ENCODE peak calls at places on chromosomes 11 and 22, in eight cellular contexts. Z is heart right ventricle, I is endothelial cell, L is OCI-LY7, S is IMR-90, C is NB4, U is epithelial cell of esophagus, P is dorsolateral prefrontal cortex. Q is an unnamed sample.

GRCh38 chr11:66976048-66976467 is 954 bp downstream of the C11orf86 start:
- DNase-seq in Z (no peak), C (peak; percentile 48), I (peak; percentile 76), S (no peak), U (no peak), L (peak; percentile 29), P (no peak), Q (peak; percentile 58)

GRCh38 chr11:115581871-115582639 is 77.8 kb upstream of the CADM1 start:
- DNase-seq in S (peak; percentile 5), Z (no peak), I (no peak), L (no peak), U (no peak), C (no peak), P (no peak), Q (no peak)

GRCh38 chr11:57424802-57425564 is 1.9 kb downstream of the SLC43A3 start:
- DNase-seq in C (peak; percentile 99), I (no peak), Z (peak; percentile 57), L (peak; percentile 55), P (peak; percentile 57), S (peak; percentile 95), U (peak; percentile 84), Q (peak; percentile 24)

GRCh38 chr11:122170815-122171475 is 54.9 kb upstream of the BLID start:
- DNase-seq in L (no peak), C (no peak), P (peak; percentile 55), I (no peak), U (peak; percentile 91), S (peak; percentile 94), Z (no peak), Q (no peak)

GRCh38 chr22:50738649-50739227 is 734 bp downstream of the ACR start:
- DNase-seq in I (peak; percentile 8), P (no peak), L (no peak), Z (no peak), C (no peak), U (no peak), S (no peak), Q (no peak)

GRCh38 chr11:27012254-27012921 is 18.5 kb downstream of the FIBIN start:
- DNase-seq in S (peak; percentile 88), I (no peak), U (no peak), L (no peak), P (no peak), C (peak; percentile 31), Z (no peak), Q (no peak)

GRCh38 chr22:42134033-42135020 is 3.7 kb upstream of the CYP2D6 start:
- DNase-seq in U (peak; percentile 11), Z (no peak), L (no peak), I (no peak), S (no peak), P (no peak), C (no peak), Q (no peak)

GRCh38 chr11:27703453-27703852 is 3.2 kb upstream of the BDNF start:
- DNase-seq in P (no peak), I (no peak), S (peak; percentile 89), Z (no peak), C (no peak), L (no peak), U (no peak), Q (no peak)

GRCh38 chr11:32792111-32792947 is 2.1 kb downstream of the CCDC73 start:
- DNase-seq in S (no peak), I (no peak), P (no peak), Z (no peak), U (peak; percentile 41), C (no peak), L (no peak), Q (no peak)

GRCh38 chr11:72223615-72224586 is 666 bp upstream of the INPPL1 start:
- DNase-seq in L (peak; percentile 57), U (no peak), P (no peak), S (peak; percentile 56), Z (peak; percentile 82), I (peak; percentile 68), C (peak; percentile 82), Q (peak; percentile 79)

GRCh38 chr22:29842740-29843139 is 4.7 kb upstream of the ASCC2 start:
- DNase-seq in L (no peak), Z (no peak), P (no peak), C (no peak), U (peak; percentile 95), I (no peak), S (peak; percentile 91), Q (peak; percentile 25)

GRCh38 chr22:43535336-43535735 is 123.5 kb downstream of the MPPED1 start:
- DNase-seq in P (no peak), C (no peak), Z (no peak), I (no peak), S (no peak), L (no peak), U (no peak), Q (no peak)

GRCh38 chr11:22626573-22627239 is 1.1 kb upstream of the FANCF start:
- DNase-seq in L (peak; percentile 7), C (no peak), I (no peak), S (no peak), P (no peak), Z (no peak), U (no peak), Q (no peak)

GRCh38 chr11:22627421-22627820 is 1.8 kb upstream of the FANCF start:
- DNase-seq in C (no peak), Z (no peak), P (no peak), L (no peak), S (no peak), U (no peak), I (no peak), Q (no peak)

GRCh38 chr11:22625448-22626287 is at the start of gene FANCF:
- DNase-seq in P (peak; percentile 93), I (peak; percentile 84), U (peak; percentile 100), S (peak; percentile 99), Z (peak; percentile 87), L (peak; percentile 99), C (peak; percentile 96), Q (peak; percentile 92)

DNA sequence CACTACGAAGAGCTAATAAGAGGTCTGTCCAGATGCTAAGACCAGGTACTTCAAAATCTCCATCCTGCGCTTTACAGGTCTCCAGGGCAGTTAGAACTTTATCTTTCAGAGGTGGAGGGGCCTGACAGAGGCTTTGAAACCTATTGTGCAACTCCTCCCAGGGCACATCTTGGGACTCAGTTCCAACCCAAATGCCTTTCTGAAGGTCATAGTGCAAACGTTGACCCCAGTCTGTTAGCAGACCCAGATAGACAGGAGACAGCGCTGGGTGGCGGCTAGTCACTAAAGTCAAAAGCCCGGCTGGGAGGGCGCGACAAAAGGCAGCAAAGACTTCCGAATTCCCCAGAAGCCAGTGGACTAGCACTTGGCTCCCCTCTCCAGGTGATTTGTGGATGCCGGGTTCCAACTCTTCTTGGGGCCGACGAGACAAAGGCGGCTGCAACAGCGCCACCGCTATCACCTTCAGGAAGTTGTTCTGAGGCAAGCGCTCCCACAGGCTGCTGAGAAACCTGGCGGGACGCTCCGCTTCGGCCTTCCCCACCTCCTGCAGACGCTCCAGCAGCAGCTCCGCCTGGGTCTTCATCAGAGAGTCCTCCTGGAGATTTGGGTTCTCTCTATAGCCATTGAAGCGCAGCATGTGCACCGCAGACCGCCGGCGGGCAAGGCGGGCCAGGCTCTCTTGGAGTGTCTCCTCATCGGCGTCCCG is 728 bp downstream of the FANCF start:
- DNase-seq in C (peak; percentile 73), P (peak; percentile 81), L (peak; percentile 81), I (no peak), S (peak; percentile 60), U (peak; percentile 83), Z (peak; percentile 57), Q (peak; percentile 70)
- TF ChIP-seq CTCF in C (peak; percentile 35), P (peak; percentile 15), L (peak; percentile 77), I (no peak), S (peak; percentile 39), U (peak; percentile 59), Z (no peak), Q (no peak)

DNA sequence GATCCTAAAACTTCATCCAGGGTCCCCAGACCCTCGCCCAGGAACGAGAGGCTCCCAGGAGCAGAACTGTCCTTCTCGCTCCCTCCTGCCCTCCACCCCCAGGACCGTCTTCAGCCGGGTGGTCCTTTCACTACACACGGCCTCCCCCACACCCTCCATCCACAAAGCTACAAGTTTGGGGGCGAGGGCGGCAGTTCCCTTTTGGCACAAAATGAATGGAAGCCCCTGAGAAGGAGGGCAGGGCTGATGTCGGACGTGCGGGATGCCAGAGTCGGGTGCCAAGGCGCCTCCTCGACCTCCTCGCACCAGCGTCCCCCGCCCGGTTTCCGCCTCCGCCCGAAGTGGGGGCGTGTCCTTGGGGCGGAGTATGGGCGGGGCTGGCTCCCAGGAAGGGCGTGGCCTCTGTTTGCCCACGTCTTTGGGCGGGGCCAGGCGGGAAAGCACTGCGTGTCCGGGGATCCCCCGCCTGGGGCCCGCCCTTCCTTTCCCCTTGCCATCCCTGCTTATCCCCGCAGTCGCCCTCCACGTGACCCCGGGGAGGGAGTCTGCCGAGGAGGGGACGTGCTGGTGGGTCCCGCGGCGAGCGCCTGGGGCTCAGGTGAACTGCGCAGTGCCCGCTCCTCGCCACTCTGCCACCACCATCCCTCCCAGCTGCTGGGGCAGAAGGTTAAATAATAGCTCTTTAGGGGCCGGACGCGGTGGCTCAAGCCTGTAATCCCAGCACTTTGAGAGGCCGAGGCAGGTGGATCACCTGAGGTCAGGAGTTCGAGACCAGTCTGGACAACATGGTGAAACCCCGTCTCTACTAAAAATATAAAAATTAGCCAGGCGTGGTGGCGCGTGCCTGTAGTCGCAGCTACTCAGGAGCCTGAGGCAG is 918 bp upstream of the EFEMP2 start:
- DNase-seq in Z (peak; percentile 96), S (peak; percentile 90), P (peak; percentile 96), U (peak; percentile 92), L (peak; percentile 94), I (peak; percentile 92), C (peak; percentile 92), Q (peak; percentile 97)
- TF ChIP-seq CTCF in Z (no peak), S (no peak), P (peak; percentile 17), U (no peak), L (no peak), I (no peak), C (no peak), Q (no peak)

DNA sequence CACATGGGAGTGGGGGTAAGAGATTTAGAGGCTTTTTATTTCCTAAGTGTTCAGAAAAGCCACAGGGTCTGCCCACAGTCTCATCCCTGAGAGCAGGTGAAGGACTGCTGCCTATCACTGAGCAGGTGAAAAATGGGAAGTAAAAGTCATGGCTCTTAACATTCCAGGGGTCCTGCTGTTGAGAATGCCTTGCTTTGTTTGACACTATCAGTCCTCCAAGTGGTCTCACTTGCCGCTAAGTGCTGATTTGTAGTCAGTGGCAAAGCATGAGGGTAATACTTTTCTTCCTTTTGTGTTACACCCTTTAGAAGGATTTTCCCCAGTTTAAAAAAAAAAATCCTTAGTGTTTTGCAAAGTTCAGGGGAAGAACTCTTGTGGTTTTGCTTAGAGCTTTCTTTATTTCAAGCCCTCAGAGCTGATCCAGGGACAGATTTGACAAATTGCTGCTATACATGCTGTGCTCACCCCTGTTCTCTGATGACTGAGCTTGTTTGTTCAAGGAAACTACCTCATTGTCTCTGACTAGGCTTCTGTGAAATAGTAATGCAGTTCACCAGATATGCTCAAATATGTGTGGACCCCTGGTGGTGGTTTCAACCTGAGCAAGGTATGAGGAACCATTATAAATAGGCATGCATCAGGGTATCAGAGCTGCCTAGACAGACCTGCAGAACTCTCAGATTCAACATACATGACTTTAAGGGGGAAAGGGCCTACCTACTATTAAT is 141.0 kb downstream of the ARHGAP42 start:
- DNase-seq in C (no peak), P (no peak), I (peak; percentile 51), L (peak; percentile 1), S (peak; percentile 84), U (peak; percentile 74), Z (no peak), Q (peak; percentile 68)
- TF ChIP-seq CTCF in C (no peak), P (no peak), I (peak; percentile 55), L (no peak), S (peak; percentile 35), U (peak; percentile 5), Z (no peak), Q (no peak)

DNA sequence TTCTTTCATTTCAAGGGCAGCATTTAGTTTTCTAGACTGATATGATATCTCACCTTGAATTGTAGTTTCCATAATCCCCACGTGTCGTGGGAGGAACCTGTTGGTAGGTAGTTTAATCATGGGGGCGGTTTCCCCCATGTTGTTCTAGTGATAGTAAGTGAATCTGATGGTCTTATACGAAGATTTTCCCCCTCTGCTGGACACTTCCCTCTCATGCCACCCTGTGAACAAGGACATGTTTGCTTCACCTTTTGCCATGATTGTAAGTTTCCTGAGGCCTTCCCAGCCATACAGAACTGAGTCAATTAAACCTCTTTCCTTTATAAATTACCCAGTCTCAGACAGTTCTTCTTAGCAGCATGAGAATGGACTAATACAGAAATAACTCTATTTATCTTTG is 851.1 kb upstream of the FAT3 start:
- DNase-seq in P (no peak), U (no peak), C (peak; percentile 4), S (no peak), L (no peak), Z (no peak), I (no peak), Q (no peak)
- TF ChIP-seq CTCF in P (no peak), U (no peak), C (no peak), S (no peak), L (no peak), Z (no peak), I (no peak), Q (no peak)